ENCODE peak calls at places on chromosome 5, in six cellular contexts. I is IMR-90, S is HepG2, A is uterus, T is endothelial cell of umbilical vein, O is Peyer's patch. Z is an unnamed sample.

GRCh38 chr5:97915101-97915500 is 732.1 kb upstream of the RIOK2 start:
- DNase-seq in T (no peak), I (no peak), O (no peak), A (no peak), S (no peak), Z (no peak)

GRCh38 chr5:156907667-156908066 is 55.4 kb downstream of the TIMD4 start:
- DNase-seq in T (no peak), O (no peak), I (no peak), A (no peak), S (no peak), Z (no peak)

GRCh38 chr5:154371687-154372086 is 74.1 kb upstream of the SAP30L start:
- DNase-seq in A (no peak), I (peak; percentile 90), T (no peak), O (no peak), S (no peak), Z (no peak)

GRCh38 chr5:79499640-79500273 is 14.2 kb downstream of the HOMER1 start:
- DNase-seq in S (no peak), O (no peak), A (no peak), I (no peak), T (no peak), Z (no peak)

GRCh38 chr5:79513519-79514390 is at the start of gene HOMER1:
- DNase-seq in O (peak; percentile 60), I (peak; percentile 73), T (peak; percentile 83), S (peak; percentile 58), A (peak; percentile 86), Z (peak; percentile 78)

GRCh38 chr5:153717287-153717686 is 226.8 kb downstream of the GRIA1 start:
- DNase-seq in S (no peak), O (no peak), I (no peak), T (no peak), A (no peak), Z (no peak)

GRCh38 chr5:95369796-95370195 is 21.4 kb upstream of the FAM81B start:
- DNase-seq in A (no peak), O (no peak), T (no peak), I (no peak), S (no peak), Z (no peak)

GRCh38 chr5:171573451-171574160 is 154.2 kb downstream of the FGF18 start:
- DNase-seq in A (no peak), I (no peak), O (no peak), S (no peak), T (no peak), Z (no peak)

GRCh38 chr5:176865964-176866363 is 33.2 kb downstream of the HK3 start:
- DNase-seq in I (no peak), S (no peak), A (no peak), O (no peak), T (no peak), Z (no peak)

GRCh38 chr5:54671111-54671531 is 153.6 kb downstream of the SNX18 start:
- DNase-seq in A (no peak), O (no peak), I (peak; percentile 36), T (no peak), S (no peak), Z (no peak)

GRCh38 chr5:66171349-66172344 is 27.5 kb downstream of the SREK1 start:
- DNase-seq in I (peak; percentile 70), O (peak; percentile 45), A (no peak), S (peak; percentile 32), T (peak; percentile 59), Z (no peak)

GRCh38 chr5:126274396-126274795 is 148.8 kb upstream of the GRAMD2B start:
- DNase-seq in I (no peak), O (no peak), S (no peak), A (no peak), T (no peak), Z (no peak)

GRCh38 chr5:90410178-90410762 is 714 bp upstream of the CETN3 start:
- DNase-seq in S (peak; percentile 4), I (no peak), A (no peak), T (no peak), O (no peak), Z (no peak)

GRCh38 chr5:90406466-90406865 is 3.1 kb downstream of the CETN3 start:
- DNase-seq in T (no peak), O (no peak), A (no peak), I (peak; percentile 10), S (no peak), Z (no peak)

GRCh38 chr5:90409318-90410177 is at the start of gene CETN3:
- DNase-seq in I (peak; percentile 96), S (peak; percentile 94), O (peak; percentile 94), T (peak; percentile 96), A (peak; percentile 92), Z (peak; percentile 90)

DNA sequence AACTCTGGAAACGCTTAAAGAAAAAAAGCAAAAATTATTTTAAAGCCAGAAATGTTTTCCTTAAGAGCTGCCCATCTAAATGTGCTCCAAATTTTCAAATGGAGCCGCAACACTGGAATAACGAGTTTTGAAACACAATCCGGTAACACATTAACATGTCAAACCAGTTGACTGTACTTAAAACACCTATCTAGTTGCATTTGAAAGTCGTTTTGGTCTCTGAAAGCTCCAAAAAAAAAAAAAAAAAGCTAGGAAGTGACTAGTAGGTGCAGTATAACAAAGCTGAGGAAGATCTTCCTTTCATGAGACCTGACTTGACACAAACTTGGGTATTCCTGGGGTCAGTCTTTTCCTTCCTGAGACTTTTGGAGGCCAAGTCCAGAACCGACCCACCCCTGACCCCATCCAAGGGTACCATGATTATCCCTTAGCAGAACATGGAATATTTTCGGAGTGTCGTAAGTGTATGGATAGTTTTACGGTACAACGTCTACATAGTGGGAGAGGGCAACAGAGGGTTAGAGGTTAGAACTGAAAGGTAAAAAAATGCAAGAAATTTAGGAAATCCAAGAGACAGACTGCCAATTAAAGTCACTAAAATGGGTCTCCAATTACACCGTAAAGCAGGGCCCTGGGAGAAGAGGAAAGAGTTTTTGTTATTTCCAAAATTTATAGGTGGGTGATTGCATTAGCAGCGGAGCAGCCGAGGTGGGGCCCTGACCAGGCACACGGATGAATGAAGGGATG is 812 bp downstream of the CETN3 start:
- DNase-seq in I (no peak), T (no peak), A (no peak), O (no peak), S (peak; percentile 0), Z (no peak)
- TF ChIP-seq POLR2A in I (peak; percentile 82), T (no peak), A (no peak), O (no peak), S (no peak), Z (no peak)

GRCh38 chr5:150215978-150216944 is 26.4 kb downstream of the SLC6A7 start:
- DNase-seq in T (no peak), S (peak; percentile 42), I (no peak), A (peak; percentile 28), O (no peak), Z (no peak)

GRCh38 chr5:150217874-150218692 is 28.2 kb downstream of the SLC6A7 start:
- DNase-seq in A (peak; percentile 88), T (peak; percentile 77), O (peak; percentile 60), I (peak; percentile 79), S (peak; percentile 72), Z (peak; percentile 81)

GRCh38 chr5:150219142-150219541 is 29.3 kb downstream of the SLC6A7 start:
- DNase-seq in T (no peak), A (no peak), S (no peak), O (no peak), I (peak; percentile 12), Z (no peak)

GRCh38 chr5:150218693-150219035 is 28.8 kb downstream of the SLC6A7 start:
- DNase-seq in A (no peak), T (no peak), O (no peak), I (no peak), S (no peak), Z (no peak)

GRCh38 chr5:150217041-150217440 is 27.2 kb downstream of the SLC6A7 start:
- DNase-seq in S (no peak), T (no peak), I (no peak), O (no peak), A (no peak), Z (no peak)
- TF ChIP-seq CTCF in S (no peak), T (no peak), I (no peak), O (no peak), A (no peak), Z (no peak)

DNA sequence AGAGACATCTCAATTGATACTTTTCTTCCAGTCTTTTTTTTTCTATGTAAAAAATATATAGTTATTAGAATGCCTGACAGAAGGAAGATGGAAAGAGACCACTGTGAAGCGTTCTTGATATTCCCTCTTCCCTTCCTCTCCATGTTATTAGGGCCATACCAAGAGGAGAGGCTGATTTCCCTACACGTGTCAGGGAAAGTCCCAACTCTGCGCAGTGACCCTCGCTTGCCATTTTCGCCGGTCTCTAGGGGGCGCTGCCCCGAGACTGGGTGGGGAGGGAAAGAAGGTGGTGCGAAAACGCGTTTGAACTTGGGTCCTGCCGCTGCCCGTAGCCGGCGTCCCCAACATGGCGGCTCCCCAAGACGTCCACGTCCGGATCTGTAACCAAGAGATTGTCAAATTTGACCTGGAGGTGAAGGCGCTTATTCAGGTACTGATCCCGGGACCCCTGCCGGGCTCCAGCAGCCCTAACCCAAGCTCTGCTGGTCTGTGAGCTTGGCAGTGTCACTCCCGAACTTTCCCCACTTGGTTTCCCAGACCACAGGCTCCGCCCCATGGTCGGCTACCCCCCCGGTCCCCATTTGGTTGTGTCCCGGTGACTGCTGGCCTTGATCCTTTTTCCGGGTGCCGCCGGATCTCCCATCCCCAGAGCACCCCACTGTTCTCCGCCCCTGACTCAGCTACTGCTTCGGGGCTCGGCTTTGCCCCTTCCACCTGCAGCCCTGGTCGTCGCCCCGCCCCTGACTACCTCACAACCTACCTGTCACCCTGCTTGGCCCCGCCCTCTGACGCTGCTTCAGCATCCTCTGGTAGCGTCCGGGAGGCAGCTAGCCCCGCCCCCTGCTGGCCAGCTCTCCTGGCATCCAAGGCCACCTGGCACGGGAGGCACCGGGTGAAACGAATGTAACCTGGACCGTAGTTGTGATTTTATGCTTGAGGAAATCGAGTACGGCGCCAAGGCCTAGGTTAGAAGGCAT is at the start of gene BNIP1:
- DNase-seq in S (peak; percentile 90), T (peak; percentile 95), I (peak; percentile 94), O (peak; percentile 100), A (peak; percentile 93), Z (peak; percentile 99)
- TF ChIP-seq POLR2A in S (peak; percentile 67), T (peak; percentile 73), I (peak; percentile 69), O (peak; percentile 73), A (no peak), Z (peak; percentile 56)

GRCh38 chr5:132425009-132425937 is 55.8 kb downstream of the SLC22A5 start:
- DNase-seq in S (no peak), O (peak; percentile 90), T (no peak), I (peak; percentile 95), A (no peak), Z (no peak)

GRCh38 chr5:132425975-132426524 is 56.5 kb downstream of the SLC22A5 start:
- DNase-seq in I (no peak), T (no peak), O (no peak), A (no peak), S (no peak), Z (no peak)

GRCh38 chr5:132428147-132428482 is 58.6 kb downstream of the SLC22A5 start:
- DNase-seq in O (no peak), T (no peak), S (no peak), A (no peak), I (no peak), Z (no peak)

GRCh38 chr5:132427285-132428146 is 58.0 kb downstream of the SLC22A5 start:
- DNase-seq in O (peak; percentile 77), S (no peak), I (no peak), A (no peak), T (no peak), Z (peak; percentile 81)

DNA sequence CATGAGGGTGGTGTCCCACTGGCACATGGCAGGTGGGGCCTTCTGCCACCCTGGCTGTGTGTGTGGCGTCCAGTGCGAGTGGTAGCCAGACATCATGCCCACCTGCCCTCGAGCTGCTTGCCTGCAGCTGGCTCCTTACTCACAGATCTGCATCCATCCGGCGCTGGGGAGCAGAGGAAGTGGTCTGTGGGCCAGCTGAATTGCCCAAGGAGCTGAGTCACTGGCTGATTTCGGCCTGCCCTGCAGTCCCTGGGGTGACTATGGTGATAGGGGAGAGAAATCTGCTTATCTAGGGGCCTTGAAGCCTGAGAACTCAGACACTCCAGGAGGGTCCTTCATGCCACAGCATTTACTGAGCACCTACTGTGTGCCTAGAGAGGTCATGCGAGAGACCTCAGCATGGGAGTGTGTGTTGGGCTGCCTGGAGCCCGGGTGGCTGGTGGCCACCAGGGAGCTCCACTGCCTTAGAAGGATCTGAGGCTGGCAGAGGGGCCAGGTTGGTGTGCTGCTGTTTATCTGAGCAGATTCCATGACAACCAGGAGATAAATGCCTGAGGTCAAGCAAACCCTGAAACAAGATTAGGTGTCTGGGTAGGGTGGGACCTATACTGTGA is 57.1 kb downstream of the SLC22A5 start:
- DNase-seq in S (peak; percentile 58), T (peak; percentile 80), O (peak; percentile 91), A (peak; percentile 71), I (peak; percentile 97), Z (peak; percentile 92)
- TF ChIP-seq CTCF in S (peak; percentile 71), T (peak; percentile 54), O (peak; percentile 45), A (no peak), I (peak; percentile 51), Z (peak; percentile 58)